ENCODE peak calls at places on chromosomes 16 and 17, in seven cellular contexts. S is psoas muscle, V is tibial nerve, F is HepG2, X is Peyer's patch, M is suprapubic skin, Z is heart left ventricle. P is an unnamed sample.

GRCh38 chr17:50917418-50917743 is 51.2 kb upstream of the TOB1 start:
- DNase-seq in S (no peak), M (no peak), Z (no peak), V (no peak), X (no peak), F (no peak), P (no peak)

GRCh38 chr16:60107467-60107866 is 1373.4 kb upstream of the GOT2 start:
- DNase-seq in M (no peak), X (no peak), V (no peak), F (no peak), S (no peak), Z (no peak), P (no peak)

GRCh38 chr16:85641776-85642176 is 28.7 kb downstream of the GSE1 start:
- DNase-seq in X (no peak), Z (no peak), V (no peak), M (peak; percentile 73), F (no peak), S (peak; percentile 90), P (peak; percentile 90)

GRCh38 chr17:50660042-50660886 is 25.6 kb downstream of the ABCC3 start:
- DNase-seq in V (no peak), S (no peak), Z (peak; percentile 68), X (no peak), F (peak; percentile 90), M (no peak), P (peak; percentile 72)

GRCh38 chr16:79932564-79932963 is 332.0 kb upstream of the MAF start:
- DNase-seq in S (no peak), V (no peak), M (no peak), X (no peak), F (no peak), Z (no peak), P (peak; percentile 93)

GRCh38 chr17:17538417-17539391 is 42.5 kb upstream of the RASD1 start:
- DNase-seq in Z (no peak), S (peak; percentile 30), X (no peak), F (peak; percentile 98), V (no peak), M (no peak), P (peak; percentile 86)

GRCh38 chr17:58666858-58667267 is 25.0 kb downstream of the TEX14 start:
- DNase-seq in Z (peak; percentile 82), X (peak; percentile 57), V (peak; percentile 63), M (peak; percentile 78), S (peak; percentile 71), F (no peak), P (peak; percentile 81)

GRCh38 chr16:90008708-90009145 is 10.5 kb downstream of the DBNDD1 start:
- DNase-seq in V (no peak), F (no peak), S (peak; percentile 49), X (peak; percentile 78), M (no peak), Z (no peak), P (peak; percentile 46)

GRCh38 chr16:73028263-73028662 is 19.7 kb downstream of the ZFHX3 start:
- DNase-seq in M (no peak), Z (no peak), F (no peak), V (no peak), X (no peak), S (no peak), P (no peak)

GRCh38 chr17:36601303-36602029 is at the start of gene MRM1:
- DNase-seq in S (peak; percentile 98), F (peak; percentile 86), X (peak; percentile 93), V (peak; percentile 85), Z (peak; percentile 97), M (peak; percentile 94), P (peak; percentile 90)

GRCh38 chr16:58509256-58510096 is 5.8 kb upstream of the SETD6 start:
- DNase-seq in Z (no peak), F (no peak), V (no peak), X (peak; percentile 7), S (peak; percentile 26), M (peak; percentile 34), P (no peak)

GRCh38 chr17:64390066-64390465 is 594 bp downstream of the PECAM1 start:
- DNase-seq in V (no peak), S (no peak), M (no peak), X (no peak), Z (no peak), F (no peak), P (no peak)

GRCh38 chr16:85662036-85662812 is 26.5 kb downstream of the GINS2 start:
- DNase-seq in Z (peak; percentile 58), X (no peak), S (no peak), F (no peak), V (no peak), M (peak; percentile 44), P (no peak)

GRCh38 chr17:74426551-74427047 is 5.3 kb upstream of the GPRC5C start:
- DNase-seq in M (no peak), Z (no peak), F (no peak), S (no peak), X (no peak), V (no peak), P (no peak)

GRCh38 chr16:68640972-68641371 is 4.1 kb upstream of the CDH3 start:
- DNase-seq in Z (no peak), S (no peak), X (no peak), V (no peak), F (no peak), M (no peak), P (peak; percentile 38)

GRCh38 chr16:12159028-12159427 is 182.5 kb downstream of the SNX29 start:
- DNase-seq in S (no peak), M (no peak), X (no peak), F (no peak), Z (no peak), V (no peak), P (no peak)

GRCh38 chr17:36144014-36144413 is 32.4 kb downstream of the TBC1D3B start:
- DNase-seq in M (no peak), X (no peak), F (no peak), S (no peak), V (no peak), Z (no peak), P (no peak)

GRCh38 chr17:45413498-45413923 is 19.2 kb downstream of the ARHGAP27 start:
- DNase-seq in Z (peak; percentile 77), V (no peak), X (peak; percentile 69), F (peak; percentile 57), M (no peak), S (peak; percentile 73), P (peak; percentile 97)

DNA sequence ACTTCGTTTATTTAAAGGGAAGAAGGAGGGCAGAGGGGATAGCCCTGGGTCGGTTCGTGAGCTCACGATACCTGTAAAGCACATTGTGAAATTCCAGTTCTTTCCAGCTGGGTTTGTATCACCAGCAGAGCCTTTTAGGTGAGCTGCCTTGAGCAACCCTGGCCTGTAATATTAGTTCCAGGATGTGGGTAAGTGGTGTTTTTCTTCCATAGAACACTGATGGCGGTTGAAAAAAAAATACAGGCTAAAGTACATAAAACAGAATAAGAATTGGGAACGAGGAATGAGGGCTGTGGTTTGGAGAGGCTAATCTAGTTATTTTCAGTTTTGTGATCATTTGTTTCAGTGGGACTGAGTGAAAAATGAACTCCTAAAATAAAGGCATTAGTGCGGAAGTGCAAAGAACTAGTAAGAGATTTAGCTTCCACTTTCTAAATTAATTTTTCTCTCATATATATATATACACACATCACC is 20.6 kb downstream of the HS3ST3B1 start:
- DNase-seq in M (no peak), X (no peak), V (no peak), F (peak; percentile 34), S (no peak), Z (no peak), P (no peak)
- H3K4me3 ChIP-seq in M (no peak overlapping the region), X (no peak overlapping the region), V (no peak overlapping the region), F (no peak overlapping the region), S (no peak overlapping the region), Z (no peak overlapping the region), P (no peak overlapping the region)

DNA sequence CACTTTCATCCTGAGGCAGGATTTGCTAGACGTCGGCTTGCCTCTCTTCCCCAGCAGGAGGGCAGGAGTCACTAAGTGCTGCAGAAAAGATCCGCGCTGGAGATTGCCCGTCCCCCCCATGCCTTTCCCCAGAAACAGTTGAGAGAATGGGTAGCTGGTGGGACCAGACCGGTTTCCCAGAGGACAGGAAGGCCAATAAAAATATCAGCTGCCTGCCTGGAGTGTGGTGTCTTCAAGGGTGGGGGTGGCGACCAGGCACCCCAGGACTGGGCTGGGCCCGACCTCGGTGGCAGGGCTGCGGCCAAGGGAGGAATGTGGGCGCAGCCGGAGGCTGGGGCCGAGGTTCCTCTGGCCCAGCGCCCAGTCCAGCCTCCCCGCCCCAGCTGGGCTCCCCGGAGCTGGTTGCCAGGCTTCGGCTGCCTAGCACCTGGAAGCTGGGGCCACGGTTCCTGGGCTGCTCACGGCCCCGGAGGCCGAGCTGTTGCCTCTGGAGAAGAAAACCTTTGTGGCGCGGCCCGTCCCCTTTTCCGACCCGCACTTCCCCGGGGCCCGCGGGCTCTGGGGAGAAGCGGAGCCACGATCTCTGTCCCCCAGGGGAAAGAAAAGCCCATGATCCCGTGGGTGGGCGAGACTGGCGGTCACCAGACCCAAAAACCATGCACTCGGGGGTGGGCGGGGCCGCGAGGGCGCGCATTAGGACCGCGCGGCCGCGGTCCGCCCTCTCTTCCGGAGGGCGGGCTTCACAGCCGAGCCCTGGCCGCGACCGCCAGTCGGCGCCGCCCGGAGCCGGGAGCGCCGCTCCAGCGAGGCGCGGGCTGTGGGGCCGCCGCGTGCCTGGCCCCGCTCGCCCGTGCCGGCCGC is at the start of gene TRAF4:
- DNase-seq in M (peak; percentile 88), S (peak; percentile 84), X (peak; percentile 89), V (peak; percentile 72), F (peak; percentile 73), Z (peak; percentile 89), P (peak; percentile 94)
- H3K4me1 ChIP-seq in M (peaks cover 72% of the 10 kb centered on the region), S (peaks cover 28% of the 10 kb centered on the region), X (peaks cover 45% of the 10 kb centered on the region), V (peaks cover 32% of the 10 kb centered on the region), F (peaks cover 49% of the 10 kb centered on the region), Z (peaks cover 39% of the 10 kb centered on the region), P (peaks cover 7% of the 10 kb centered on the region)

GRCh38 chr16:80932725-80933124 is 74.0 kb downstream of the CMC2 start:
- DNase-seq in V (peak; percentile 8), X (no peak), M (peak; percentile 70), F (no peak), S (peak; percentile 78), Z (peak; percentile 73), P (no peak)
- H3K27ac ChIP-seq in V (peak overlapping the region; percentile 66), X (peak overlapping the region; percentile 60), M (peak overlapping the region; percentile 68), F (no peak overlapping the region), S (peak overlapping the region; percentile 78), Z (peak overlapping the region; percentile 71), P (peak overlapping the region; percentile 60)

GRCh38 chr16:15521758-15522509 is 87.5 kb downstream of the BMERB1 start:
- DNase-seq in V (peak; percentile 10), F (no peak), S (no peak), Z (no peak), M (no peak), X (no peak), P (no peak)

GRCh38 chr16:15523939-15524338 is 89.6 kb downstream of the BMERB1 start:
- DNase-seq in M (no peak), Z (no peak), F (no peak), S (no peak), X (no peak), V (no peak), P (no peak)

GRCh38 chr16:15524966-15525365 is 90.6 kb downstream of the BMERB1 start:
- DNase-seq in S (no peak), Z (no peak), V (no peak), X (no peak), F (no peak), M (no peak), P (no peak)

GRCh38 chr16:15521390-15521757 is 87.0 kb downstream of the BMERB1 start:
- DNase-seq in X (no peak), S (no peak), V (no peak), F (no peak), M (no peak), Z (no peak), P (no peak)

DNA sequence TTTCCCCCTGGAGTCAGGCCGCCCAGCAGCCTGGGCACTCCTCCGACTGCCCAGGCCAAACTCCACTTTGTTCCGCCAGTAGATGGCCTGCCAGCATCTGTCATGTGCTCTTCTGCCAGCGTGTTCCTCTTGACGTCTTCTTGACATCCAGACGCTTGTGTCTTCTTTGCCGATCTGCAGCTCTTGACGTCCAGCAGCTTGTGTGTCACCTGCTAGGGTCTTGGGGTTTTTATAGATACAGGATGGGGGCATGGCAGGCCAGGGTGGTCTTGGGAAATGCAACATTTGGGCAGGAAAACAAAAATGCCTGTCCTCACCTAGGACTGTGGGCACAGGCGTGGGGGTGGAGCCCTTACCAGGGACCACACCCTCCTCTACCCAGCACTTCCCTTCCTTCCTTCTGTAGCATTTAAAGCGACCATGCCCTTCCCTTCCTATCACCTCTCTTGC is 88.7 kb downstream of the BMERB1 start:
- DNase-seq in F (peak; percentile 58), M (no peak), X (peak; percentile 16), S (peak; percentile 82), Z (no peak), V (peak; percentile 19), P (peak; percentile 41)
- H3K4me3 ChIP-seq in F (no peak overlapping the region), M (no peak overlapping the region), X (no peak overlapping the region), S (peak overlapping the region; percentile 20), Z (no peak overlapping the region), V (no peak overlapping the region), P (no peak overlapping the region)